ENCODE peak calls at places on chromosomes 6 and 20, in seven cellular contexts. T is cardiac muscle cell, G is nephron progenitor cell, P is HCT116, R is OCI-LY7, Z is coronary artery, I is A549. D is an unnamed sample.

GRCh38 chr20:53157443-53158408 is 185.6 kb downstream of the TSHZ2 start:
- DNase-seq in I (peak), G (peak), T (no peak), P (peak), Z (no peak), R (peak), D (no peak)

GRCh38 chr6:34247481-34248197 is 1.2 kb downstream of the SMIM29 start:
- DNase-seq in I (no peak), T (no peak), R (peak), Z (no peak), G (no peak), P (no peak), D (no peak)

GRCh38 chr6:44272999-44273566 is 2.8 kb downstream of the TMEM151B start:
- DNase-seq in Z (no peak), R (no peak), G (no peak), T (no peak), P (no peak), I (no peak), D (no peak)

GRCh38 chr6:160348209-160348551 is at the start of gene SLC22A3:
- DNase-seq in P (no peak), G (peak), T (no peak), R (no peak), Z (no peak), I (no peak), D (no peak)

GRCh38 chr20:9617940-9618339 is 103.5 kb downstream of the LAMP5 start:
- DNase-seq in Z (no peak), P (peak), G (peak), T (peak), I (peak), R (no peak), D (no peak)

GRCh38 chr6:49202923-49203322 is 260.1 kb downstream of the MMUT start:
- DNase-seq in I (no peak), T (no peak), R (no peak), G (no peak), Z (no peak), P (no peak), D (no peak)

GRCh38 chr6:1619666-1620503 is 10.2 kb downstream of the FOXC1 start:
- DNase-seq in G (peak), P (no peak), R (no peak), I (no peak), Z (peak), T (no peak), D (no peak)

GRCh38 chr6:76792394-76792793 is 670.9 kb downstream of the HTR1B start:
- DNase-seq in R (no peak), T (no peak), I (no peak), G (no peak), P (no peak), Z (no peak), D (no peak)

GRCh38 chr6:104460759-104461530 is 398.8 kb downstream of the HACE1 start:
- DNase-seq in P (no peak), R (no peak), T (no peak), Z (no peak), I (no peak), G (no peak), D (no peak)

GRCh38 chr6:327538-328183 is 35.4 kb downstream of the DUSP22 start:
- DNase-seq in T (no peak), R (no peak), P (no peak), Z (peak), I (no peak), G (no peak), D (no peak)

GRCh38 chr20:8536219-8536618 is 404.2 kb downstream of the PLCB1 start:
- DNase-seq in T (no peak), G (no peak), I (no peak), P (no peak), Z (no peak), R (peak), D (no peak)

GRCh38 chr6:11354019-11354418 is 121.6 kb upstream of the NEDD9 start:
- DNase-seq in G (no peak), T (no peak), Z (peak), P (no peak), R (no peak), I (no peak), D (no peak)

GRCh38 chr6:26125015-26125690 is 37.9 kb downstream of the HFE start:
- DNase-seq in G (no peak), Z (no peak), R (peak), P (no peak), T (peak), I (no peak), D (no peak)

GRCh38 chr6:150940951-150941350 is 75.4 kb downstream of the MTHFD1L start:
- DNase-seq in Z (no peak), R (no peak), I (no peak), P (no peak), G (no peak), T (no peak), D (no peak)

DNA sequence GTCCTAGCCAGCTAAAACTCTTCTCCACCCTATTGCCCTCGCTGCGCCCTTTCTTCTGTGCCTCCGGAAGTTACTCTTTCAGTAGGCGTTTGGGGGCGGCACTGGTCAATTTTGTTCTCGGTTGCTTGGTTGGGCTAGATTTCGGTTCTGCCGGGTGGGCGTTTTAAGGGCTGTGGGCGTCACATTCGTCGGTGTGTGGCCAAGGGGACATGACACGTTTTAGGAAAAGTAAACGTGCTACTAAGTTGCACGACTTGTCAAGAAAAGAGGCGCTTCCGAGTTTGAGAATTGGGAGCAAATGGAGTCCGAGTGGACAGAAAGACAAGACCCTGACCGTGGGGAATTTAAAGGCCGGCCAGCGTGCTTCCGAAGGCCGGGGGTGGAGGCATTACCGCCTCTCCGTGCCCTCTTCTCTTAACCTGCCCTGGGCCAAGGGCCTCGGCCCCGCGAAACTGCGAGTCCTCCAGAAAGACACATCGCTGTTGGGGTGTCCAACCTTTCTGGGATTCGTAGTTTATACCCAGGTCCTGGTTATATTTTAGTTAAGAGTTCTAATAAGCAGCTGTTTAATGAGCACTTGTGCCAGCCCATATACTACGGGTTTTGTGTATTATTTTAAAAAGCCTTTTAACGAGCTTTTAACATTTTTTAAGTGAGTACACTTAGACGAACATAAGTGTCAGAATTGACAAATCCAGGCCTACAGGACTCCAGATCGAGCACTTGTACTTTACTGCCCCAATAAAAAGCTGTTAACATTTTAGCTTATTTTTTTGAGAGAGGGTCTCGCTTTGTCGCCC is 664 bp upstream of the BAG6 start:
- DNase-seq in P (no peak), T (peak), G (peak), I (peak), Z (peak), R (peak), D (no peak)
- TF ChIP-seq CTCF in P (no peak), T (peak), G (no peak), I (no peak), Z (no peak), R (peak), D (no peak)

GRCh38 chr6:79570129-79570801 is 33.0 kb upstream of the LCA5 start:
- DNase-seq in R (no peak), G (no peak), Z (no peak), P (peak), T (peak), I (no peak), D (no peak)

GRCh38 chr6:79574636-79575035 is 37.4 kb upstream of the LCA5 start:
- DNase-seq in Z (no peak), T (no peak), R (no peak), I (no peak), G (no peak), P (peak), D (no peak)

DNA sequence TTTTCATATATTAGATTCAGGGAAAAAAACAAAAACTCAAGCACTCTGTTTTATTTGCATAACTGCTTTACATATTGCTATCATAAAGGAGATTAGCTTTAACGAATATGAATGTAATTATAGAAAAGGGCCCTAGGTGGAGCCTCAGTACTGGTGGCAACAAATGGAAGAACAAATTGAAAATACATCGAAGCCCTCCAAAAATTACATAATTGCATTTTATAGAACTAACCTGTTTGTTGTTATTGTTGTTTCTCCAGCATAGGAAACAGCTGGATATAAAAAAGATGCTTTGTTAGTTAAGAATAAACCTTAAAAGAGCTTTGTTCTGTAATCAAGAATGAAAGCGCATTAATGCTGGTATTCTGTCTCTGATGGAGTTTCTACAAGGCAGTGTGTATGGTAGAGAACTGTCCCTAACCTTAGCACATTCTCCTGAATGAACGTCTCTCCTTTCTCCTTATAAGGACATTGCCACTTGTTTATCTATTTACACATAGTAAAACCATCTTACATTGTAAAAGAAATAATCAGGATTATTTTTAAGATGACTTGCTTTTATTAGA is 33.7 kb upstream of the LCA5 start:
- DNase-seq in G (no peak), I (peak), T (peak), R (peak), P (no peak), Z (no peak), D (no peak)
- TF ChIP-seq CTCF in G (peak), I (peak), T (peak), R (peak), P (peak), Z (peak), D (peak)

GRCh38 chr20:13325796-13326340 is 104.8 kb downstream of the ISM1 start:
- DNase-seq in Z (no peak), G (no peak), P (no peak), R (no peak), I (no peak), T (no peak), D (no peak)

GRCh38 chr20:13321416-13321815 is 100.3 kb downstream of the ISM1 start:
- DNase-seq in R (no peak), G (no peak), P (no peak), I (no peak), Z (no peak), T (no peak), D (no peak)

GRCh38 chr20:13322198-13322597 is 101.1 kb downstream of the ISM1 start:
- DNase-seq in T (no peak), Z (no peak), P (no peak), I (no peak), R (no peak), G (no peak), D (no peak)

GRCh38 chr20:13322621-13323020 is 101.5 kb downstream of the ISM1 start:
- DNase-seq in P (no peak), T (peak), I (no peak), Z (no peak), G (no peak), R (no peak), D (no peak)

DNA sequence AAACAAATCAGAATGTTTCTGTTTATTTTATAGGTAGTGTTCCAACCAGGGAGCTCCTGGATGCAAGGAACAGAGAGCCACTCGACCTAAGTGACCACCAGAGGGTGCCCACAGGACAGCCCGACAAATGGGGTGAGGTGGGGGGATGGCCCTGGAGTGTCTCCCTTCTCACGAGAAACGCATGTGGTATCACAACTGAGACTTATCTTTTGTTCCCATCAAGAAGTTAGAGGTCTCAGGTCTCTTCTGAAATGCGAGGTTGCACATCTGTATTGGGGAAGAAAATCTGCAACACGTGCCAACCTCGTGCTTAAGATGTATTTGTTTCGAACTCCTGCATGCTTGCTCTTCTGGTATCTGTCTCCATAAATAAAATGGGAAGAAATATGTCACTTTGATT is 104.0 kb downstream of the ISM1 start:
- DNase-seq in G (peak), T (peak), I (peak), P (peak), Z (no peak), R (no peak), D (no peak)
- TF ChIP-seq CTCF in G (no peak), T (peak), I (peak), P (peak), Z (no peak), R (peak), D (peak)

GRCh38 chr6:69138893-69139494 is 503.9 kb downstream of the ADGRB3 start:
- DNase-seq in R (no peak), I (no peak), G (no peak), Z (no peak), T (peak), P (no peak), D (no peak)

DNA sequence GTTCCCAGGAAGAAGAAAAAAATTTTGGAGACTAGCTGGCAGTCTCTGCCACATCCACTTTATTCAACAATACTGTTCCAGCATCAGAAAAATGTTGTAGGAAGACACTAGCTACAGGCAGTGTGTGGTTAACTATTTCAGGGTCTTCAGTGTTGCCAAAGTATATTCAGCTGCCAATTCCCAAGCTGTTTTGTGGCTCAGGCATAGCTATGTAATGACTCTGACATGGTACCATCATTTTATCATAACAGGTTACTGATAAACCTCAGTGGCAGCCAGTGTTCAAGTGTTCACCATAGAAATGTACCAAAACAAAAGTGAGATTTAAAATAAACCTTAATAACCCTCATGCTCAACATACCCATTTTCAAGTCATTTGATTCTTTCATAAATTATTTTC is 503.1 kb downstream of the ADGRB3 start:
- DNase-seq in R (no peak), T (no peak), I (no peak), Z (no peak), G (no peak), P (no peak), D (no peak)
- TF ChIP-seq CTCF in R (no peak), T (no peak), I (no peak), Z (no peak), G (no peak), P (no peak), D (no peak)

GRCh38 chr20:57385940-57386339 is 5.3 kb upstream of the RBM38 start:
- DNase-seq in P (no peak), T (no peak), Z (no peak), R (no peak), G (no peak), I (no peak), D (no peak)

GRCh38 chr20:57384486-57384885 is 6.7 kb upstream of the RBM38 start:
- DNase-seq in P (no peak), I (no peak), R (no peak), T (no peak), Z (no peak), G (no peak), D (no peak)

GRCh38 chr20:57383447-57384347 is 7.5 kb upstream of the RBM38 start:
- DNase-seq in R (peak), I (no peak), G (no peak), Z (no peak), P (no peak), T (no peak), D (no peak)

GRCh38 chr20:57386762-57387161 is 4.4 kb upstream of the RBM38 start:
- DNase-seq in I (no peak), T (no peak), G (no peak), R (no peak), Z (no peak), P (no peak), D (no peak)

GRCh38 chr20:57384953-57385761 is 6.0 kb upstream of the RBM38 start:
- DNase-seq in I (no peak), R (no peak), P (no peak), T (no peak), Z (no peak), G (no peak), D (no peak)
- TF ChIP-seq CTCF in I (no peak), R (no peak), P (no peak), T (no peak), Z (no peak), G (no peak), D (no peak)

GRCh38 chr6:170209354-170210025 is 81.4 kb downstream of the DLL1 start:
- DNase-seq in R (no peak), G (no peak), I (no peak), T (no peak), P (no peak), Z (peak), D (peak)
- TF ChIP-seq CTCF in R (no peak), G (no peak), I (no peak), T (no peak), P (no peak), Z (no peak), D (no peak)

DNA sequence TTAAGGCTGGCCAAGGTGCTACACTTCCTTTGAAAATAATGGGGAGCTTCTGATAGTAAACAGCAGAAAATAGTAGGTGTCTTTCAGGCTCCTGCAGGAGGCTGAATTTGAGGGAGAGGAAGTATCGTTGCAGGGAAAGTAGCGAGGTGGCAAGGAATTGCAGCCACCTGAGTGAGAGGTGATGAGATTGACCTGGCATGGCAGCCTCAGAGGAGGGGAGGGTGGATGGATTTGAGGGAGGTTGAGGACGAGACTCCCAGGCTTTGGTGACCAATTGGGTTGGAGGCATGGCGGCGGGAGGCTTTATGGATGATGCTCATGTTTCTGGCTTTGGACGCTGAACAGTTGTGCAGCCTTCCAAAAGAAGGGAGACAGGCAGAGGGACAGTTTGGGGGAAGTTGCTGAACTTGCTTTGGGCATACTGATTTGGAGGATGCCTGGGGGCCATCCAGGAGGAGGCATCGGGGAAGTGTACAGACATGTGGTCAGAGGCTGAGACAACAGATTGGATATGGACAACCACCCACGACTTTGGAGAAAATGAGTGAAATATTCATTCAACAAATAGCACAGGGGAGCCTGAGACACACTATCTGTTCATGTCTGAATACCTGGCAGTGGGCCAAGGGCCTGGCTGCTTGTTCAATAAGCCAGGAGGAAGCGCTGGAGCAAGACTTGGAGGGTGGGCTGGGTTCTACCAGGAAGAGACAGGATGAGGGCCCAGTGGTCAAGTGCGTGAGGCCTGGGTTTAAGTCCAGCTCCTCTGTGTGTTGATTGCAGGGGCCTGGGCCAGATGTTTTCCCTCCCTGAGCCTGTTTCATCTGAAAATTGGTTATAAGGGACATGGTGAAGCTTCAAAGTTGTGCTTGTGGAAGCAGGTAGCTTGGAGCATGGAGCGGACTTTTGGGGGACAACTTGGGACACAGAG is 113.2 kb downstream of the CEBPB start:
- DNase-seq in G (no peak), R (no peak), T (peak), P (no peak), Z (peak), I (no peak), D (no peak)
- TF ChIP-seq CTCF in G (no peak), R (no peak), T (no peak), P (no peak), Z (no peak), I (no peak), D (no peak)

GRCh38 chr6:162829013-162829742 is 101.4 kb downstream of the PACRG start:
- DNase-seq in I (no peak), R (no peak), P (no peak), Z (no peak), G (no peak), T (no peak), D (no peak)

GRCh38 chr6:162833776-162834175 is 106.0 kb downstream of the PACRG start:
- DNase-seq in T (no peak), Z (no peak), R (no peak), G (no peak), P (no peak), I (no peak), D (no peak)
- TF ChIP-seq CTCF in T (no peak), Z (no peak), R (no peak), G (no peak), P (no peak), I (no peak), D (no peak)

DNA sequence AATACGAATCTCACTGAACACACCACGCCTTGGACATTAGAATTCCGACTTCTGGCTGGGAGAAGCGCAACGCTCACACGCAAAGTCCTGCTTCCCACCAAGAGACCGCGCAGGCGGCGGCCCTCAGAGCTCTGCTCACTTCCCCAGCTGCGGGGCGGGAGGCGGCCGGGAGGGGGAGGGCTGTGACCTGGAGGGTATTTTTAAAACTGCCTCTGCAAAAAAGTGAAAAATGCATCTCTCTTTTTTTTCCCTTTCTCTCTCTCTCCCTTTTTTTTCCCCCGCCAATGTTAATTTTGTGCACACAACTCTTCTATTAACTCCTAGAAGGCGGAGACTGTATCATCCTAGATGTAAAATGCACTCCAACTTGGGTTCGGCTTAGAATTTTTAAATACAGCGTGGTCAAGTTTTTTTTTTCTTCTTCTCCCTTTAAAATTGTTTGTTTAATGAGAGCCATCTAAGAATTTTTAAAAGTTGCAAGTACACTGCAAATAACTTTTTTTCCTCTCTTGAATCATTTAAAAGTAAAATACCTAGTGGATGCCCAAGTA is 66.4 kb downstream of the STX11 start:
- DNase-seq in Z (no peak), G (no peak), T (no peak), R (peak), P (no peak), I (peak), D (no peak)
- TF ChIP-seq CTCF in Z (no peak), G (no peak), T (no peak), R (no peak), P (no peak), I (no peak), D (no peak)